ENCODE peak calls at places on chromosomes 12 and 14, in eight cellular contexts. W is IMR-90, T is GM23338, H is cardiac muscle cell, Y is K562, K is pancreas, F is tibial artery, E is stomach. U is an unnamed sample.
A peak's percentile ranks its signal among the peaks of the same experiment; 100 is the strongest.

GRCh38 chr12:126084480-126084879 is 1019.2 kb downstream of the AACS start:
- DNase-seq in W (no peak), T (no peak), H (no peak), Y (no peak), K (no peak), F (no peak), E (no peak), U (no peak)

GRCh38 chr12:82225871-82226270 is 132.3 kb downstream of the CCDC59 start:
- DNase-seq in W (no peak), T (no peak), H (no peak), Y (no peak), K (no peak), F (no peak), E (no peak), U (no peak)

GRCh38 chr14:38982837-38983236 is 120.2 kb downstream of the SEC23A start:
- DNase-seq in W (no peak), T (no peak), H (no peak), Y (no peak), K (no peak), F (no peak), E (no peak), U (no peak)

GRCh38 chr12:108635201-108635996 is 1.7 kb upstream of the SELPLG start:
- DNase-seq in W (peak; percentile 41), T (no peak), H (peak; percentile 56), Y (no peak), K (no peak), F (no peak), E (no peak), U (no peak)

GRCh38 chr12:48183091-48183875 is at the start of gene CCDC184:
- DNase-seq in W (peak; percentile 73), T (peak; percentile 95), H (peak; percentile 62), Y (peak; percentile 47), K (peak; percentile 74), F (peak; percentile 64), E (peak; percentile 48), U (peak; percentile 76)

GRCh38 chr14:89899917-89900680 is 54.4 kb downstream of the EFCAB11 start:
- DNase-seq in W (peak; percentile 49), T (peak; percentile 69), H (peak; percentile 42), Y (peak; percentile 3), K (no peak), F (no peak), E (no peak), U (no peak)

GRCh38 chr12:57460457-57461325 is 1.1 kb downstream of the GLI1 start:
- DNase-seq in W (no peak), T (peak; percentile 91), H (peak; percentile 59), Y (no peak), K (no peak), F (no peak), E (no peak), U (no peak)

GRCh38 chr14:57991353-57991752 is 125.5 kb upstream of the SLC35F4 start:
- DNase-seq in W (no peak), T (no peak), H (no peak), Y (no peak), K (no peak), F (no peak), E (no peak), U (no peak)

GRCh38 chr12:120262852-120263724 is 2.4 kb downstream of the PXN start:
- DNase-seq in W (no peak), T (no peak), H (no peak), Y (no peak), K (no peak), F (no peak), E (no peak), U (peak; percentile 69)

GRCh38 chr14:75607842-75608640 is 29.6 kb downstream of the FLVCR2 start:
- DNase-seq in W (no peak), T (no peak), H (no peak), Y (no peak), K (no peak), F (no peak), E (no peak), U (no peak)

GRCh38 chr12:103665971-103666370 is 78.9 kb downstream of the STAB2 start:
- DNase-seq in W (no peak), T (peak; percentile 6), H (no peak), Y (no peak), K (no peak), F (no peak), E (no peak), U (no peak)

GRCh38 chr14:55028476-55028875 is 1.4 kb downstream of the SOCS4 start:
- DNase-seq in W (no peak), T (no peak), H (no peak), Y (no peak), K (no peak), F (no peak), E (no peak), U (no peak)

GRCh38 chr14:104680806-104681688 is 8.4 kb upstream of the INF2 start:
- DNase-seq in W (peak; percentile 85), T (no peak), H (peak; percentile 55), Y (no peak), K (no peak), F (peak; percentile 89), E (peak; percentile 87), U (peak; percentile 74)

GRCh38 chr12:116592116-116592637 is 33.0 kb downstream of the MAP1LC3B2 start:
- DNase-seq in W (no peak), T (no peak), H (no peak), Y (no peak), K (peak; percentile 63), F (peak; percentile 29), E (peak; percentile 84), U (no peak)

GRCh38 chr12:26847431-26847830 is 14.4 kb upstream of the ITPR2 start:
- DNase-seq in W (no peak), T (no peak), H (no peak), Y (no peak), K (no peak), F (no peak), E (no peak), U (no peak)

GRCh38 chr12:31524791-31525495 is 66.0 kb downstream of the DENND5B start:
- DNase-seq in W (peak; percentile 79), T (no peak), H (no peak), Y (no peak), K (no peak), F (no peak), E (no peak), U (no peak)

GRCh38 chr12:6383572-6384498 is at the start of gene LTBR:
- DNase-seq in W (peak; percentile 90), T (peak; percentile 83), H (peak; percentile 44), Y (peak; percentile 84), K (peak; percentile 96), F (peak; percentile 97), E (peak; percentile 97), U (peak; percentile 96)

GRCh38 chr14:68790656-68791077 is 2.2 kb downstream of the ZFP36L1 start:
- DNase-seq in W (no peak), T (no peak), H (no peak), Y (no peak), K (no peak), F (no peak), E (peak; percentile 25), U (peak; percentile 18)

GRCh38 chr12:79678306-79678705 is 12.5 kb downstream of the PAWR start:
- DNase-seq in W (no peak), T (no peak), H (no peak), Y (no peak), K (no peak), F (no peak), E (no peak), U (no peak)

GRCh38 chr14:55721353-55721752 is 141.3 kb downstream of the KTN1 start:
- DNase-seq in W (peak; percentile 88), T (no peak), H (no peak), Y (no peak), K (no peak), F (no peak), E (no peak), U (no peak)

GRCh38 chr12:66662729-66663128 is 16.1 kb downstream of the GRIP1 start:
- DNase-seq in W (peak; percentile 33), T (no peak), H (no peak), Y (no peak), K (no peak), F (no peak), E (no peak), U (no peak)

DNA sequence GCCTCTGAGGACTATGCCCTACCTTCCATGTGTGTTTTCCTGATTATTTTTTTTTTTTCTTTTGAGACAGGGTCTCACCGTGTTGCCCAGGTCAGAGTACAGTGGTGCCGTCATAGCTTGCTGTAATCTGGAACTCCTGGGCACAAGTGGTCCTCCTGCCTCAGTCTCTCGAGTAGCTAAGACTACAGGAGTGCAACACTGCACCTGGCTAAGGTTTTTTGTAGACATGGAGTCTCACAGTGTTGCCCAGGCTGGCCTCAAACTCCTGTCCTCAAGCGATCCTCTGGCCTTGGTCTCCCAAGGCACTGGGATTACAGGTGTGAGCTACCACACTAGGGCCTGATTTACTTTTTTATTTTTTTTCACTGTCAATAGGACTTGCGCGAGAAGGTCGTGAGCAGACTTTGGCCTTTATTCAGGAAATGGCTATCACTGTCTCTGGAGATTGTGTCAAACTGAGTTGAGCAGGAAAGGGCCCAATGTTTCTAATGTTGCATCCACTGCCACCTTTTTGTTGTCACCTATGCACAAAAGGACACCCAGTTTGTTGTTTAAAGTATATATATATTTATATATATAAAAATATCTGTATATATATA is 47.7 kb downstream of the FLRT2 start:
- DNase-seq in W (no peak), T (no peak), H (no peak), Y (no peak), K (no peak), F (no peak), E (no peak), U (no peak)
- H3K4me1 ChIP-seq in W (peaks cover 17% of the 10 kb centered on the region), T (peaks cover 40% of the 10 kb centered on the region), H (peaks cover 61% of the 10 kb centered on the region), Y (no peaks in the 10 kb centered on the region), K (peaks cover 7% of the 10 kb centered on the region), F (no peaks in the 10 kb centered on the region), E (no peaks in the 10 kb centered on the region), U (peaks cover 35% of the 10 kb centered on the region)

GRCh38 chr12:64184216-64184615 is 37.9 kb downstream of the KICS2 start:
- DNase-seq in W (no peak), T (no peak), H (peak; percentile 15), Y (no peak), K (no peak), F (no peak), E (no peak), U (no peak)
- H3K27ac ChIP-seq in W (no peak overlapping the region), T (no peak overlapping the region), H (no peak overlapping the region), Y (no peak overlapping the region), K (no peak overlapping the region), F (no peak overlapping the region), E (no peak overlapping the region), U (no peak overlapping the region)

GRCh38 chr12:58703911-58704310 is 216.4 kb downstream of the LRIG3 start:
- DNase-seq in W (no peak), T (no peak), H (no peak), Y (no peak), K (no peak), F (no peak), E (no peak), U (no peak)
- H3K4me1 ChIP-seq in W (no peaks in the 10 kb centered on the region), T (no peaks in the 10 kb centered on the region), H (no peaks in the 10 kb centered on the region), Y (no peaks in the 10 kb centered on the region), K (no peaks in the 10 kb centered on the region), F (no peaks in the 10 kb centered on the region), E (no peaks in the 10 kb centered on the region), U (no peaks in the 10 kb centered on the region)

DNA sequence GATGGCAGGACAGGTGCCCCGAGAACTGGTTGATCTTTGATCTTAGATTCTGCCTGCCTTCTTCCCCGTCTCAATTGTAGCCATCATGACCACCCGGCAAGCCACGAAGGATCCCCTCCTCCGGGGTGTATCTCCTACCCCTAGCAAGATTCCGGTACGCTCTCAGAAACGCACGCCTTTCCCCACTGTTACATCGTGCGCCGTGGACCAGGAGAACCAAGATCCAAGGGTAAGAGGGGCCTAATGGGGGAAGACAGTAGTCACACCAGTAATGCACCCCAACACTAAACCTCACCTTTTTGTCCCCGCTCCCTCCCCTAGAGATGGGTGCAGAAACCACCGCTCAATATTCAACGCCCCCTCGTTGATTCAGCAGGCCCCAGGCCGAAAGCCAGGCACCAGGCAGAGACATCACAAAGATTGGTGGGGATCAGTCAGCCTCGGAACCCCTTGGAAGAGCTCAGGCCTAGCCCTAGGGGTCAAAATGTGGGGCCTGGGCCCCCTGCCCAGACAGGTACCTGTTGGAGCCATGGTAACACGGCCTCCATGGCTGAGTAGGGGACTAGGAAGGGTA is 556 bp downstream of the TROAP start:
- DNase-seq in W (no peak), T (no peak), H (no peak), Y (no peak), K (peak; percentile 21), F (no peak), E (no peak), U (no peak)
- H3K27ac ChIP-seq in W (peak overlapping the region; percentile 34), T (no peak overlapping the region), H (no peak overlapping the region), Y (peak overlapping the region; percentile 85), K (no peak overlapping the region), F (no peak overlapping the region), E (no peak overlapping the region), U (no peak overlapping the region)